ENCODE peak calls at places on chromosomes 4 and X, in five cellular contexts. A is hypothalamus; S is tibial artery; H is OCI-LY7; Y is activated naive CD4-positive, alpha-beta T cell treated with anti-CD3 and anti-CD28 coated beads, Interleukin-2, amount 50 U/mL, for 16 hours. L is an unnamed sample.

GRCh38 chrX:13808865-13809264 is 8.0 kb downstream of the GPM6B start:
- DNase-seq in Y (no peak), A (no peak), S (no peak), H (no peak), L (no peak)

GRCh38 chrX:16458208-16458607 is 191.8 kb upstream of the S100G start:
- DNase-seq in Y (no peak), H (no peak), A (no peak), S (no peak), L (no peak)

GRCh38 chrX:84907324-84907946 is 96.2 kb upstream of the APOOL start:
- DNase-seq in A (no peak), Y (no peak), H (peak), S (no peak), L (no peak)

GRCh38 chr4:95087657-95088455 is 330.1 kb downstream of the BMPR1B start:
- DNase-seq in A (no peak), H (no peak), Y (no peak), S (no peak), L (no peak)

GRCh38 chr4:24824720-24825119 is 29.3 kb downstream of the SOD3 start:
- DNase-seq in Y (no peak), H (no peak), S (no peak), A (no peak), L (no peak)

GRCh38 chr4:153514001-153514526 is 47.9 kb downstream of the TMEM131L start:
- DNase-seq in A (no peak), Y (no peak), S (no peak), H (no peak), L (no peak)

GRCh38 chrX:23959781-23960180 is 52.0 kb downstream of the CXorf58 start:
- DNase-seq in H (no peak), A (no peak), S (no peak), Y (no peak), L (no peak)

GRCh38 chrX:19674041-19674769 is 158.9 kb upstream of the MAP3K15 start:
- DNase-seq in S (no peak), H (no peak), Y (no peak), A (no peak), L (no peak)

GRCh38 chr4:129323630-129324029 is 227.7 kb downstream of the C4orf33 start:
- DNase-seq in H (no peak), A (no peak), S (no peak), Y (no peak), L (no peak)

GRCh38 chrX:125678258-125678657 is 358.6 kb downstream of the TEX13C start:
- DNase-seq in S (no peak), A (no peak), Y (no peak), H (no peak), L (no peak)

GRCh38 chr4:14653338-14653737 is 348.9 kb upstream of the CPEB2 start:
- DNase-seq in Y (no peak), H (no peak), A (no peak), S (no peak), L (no peak)

GRCh38 chr4:175758595-175758994 is 53.5 kb downstream of the GPM6A start:
- DNase-seq in H (no peak), A (no peak), S (no peak), Y (no peak), L (no peak)

GRCh38 chr4:123423819-123424218 is 27.2 kb downstream of the SPRY1 start:
- DNase-seq in H (no peak), Y (no peak), S (no peak), A (no peak), L (no peak)

GRCh38 chr4:172997851-172998250 is 170.8 kb upstream of the GALNT7 start:
- DNase-seq in S (no peak), A (no peak), Y (no peak), H (no peak), L (no peak)

GRCh38 chrX:70527053-70527452 is 82.4 kb downstream of the DLG3 start:
- DNase-seq in Y (no peak), S (no peak), H (no peak), A (no peak), L (no peak)

GRCh38 chr4:26263165-26263564 is 57.6 kb upstream of the RBPJ start:
- DNase-seq in H (peak), S (no peak), Y (no peak), A (no peak), L (no peak)

GRCh38 chr4:38154681-38155588 is 194.7 kb downstream of the PTTG2 start:
- DNase-seq in Y (peak), H (peak), S (no peak), A (no peak), L (no peak)

GRCh38 chr4:154807042-154807630 is 26.1 kb downstream of the RBM46 start:
- DNase-seq in S (no peak), Y (no peak), H (peak), A (no peak), L (no peak)

GRCh38 chrX:16606142-16606720 is 43.7 kb upstream of the S100G start:
- DNase-seq in A (no peak), H (no peak), S (no peak), Y (no peak), L (no peak)

GRCh38 chr4:1856920-1857699 is 1.2 kb upstream of the LETM1 start:
- DNase-seq in A (peak), S (no peak), H (no peak), Y (no peak), L (peak)

GRCh38 chr4:67204441-67204840 is 340.9 kb downstream of the CENPC start:
- DNase-seq in S (no peak), A (no peak), H (no peak), Y (no peak), L (no peak)

GRCh38 chrX:12844319-12844718 is 22.6 kb upstream of the TLR7 start:
- DNase-seq in S (no peak), A (no peak), Y (no peak), H (no peak), L (no peak)

GRCh38 chr4:185771696-185772390 is 40.2 kb downstream of the SORBS2 start:
- DNase-seq in H (no peak), S (no peak), A (no peak), Y (no peak), L (no peak)

GRCh38 chr4:68021185-68021584 is 57.9 kb upstream of the TMPRSS11A start:
- DNase-seq in S (no peak), H (no peak), Y (no peak), A (no peak), L (no peak)

GRCh38 chr4:48660347-48660746 is 119.7 kb downstream of the FRYL start:
- DNase-seq in H (no peak), A (no peak), Y (no peak), S (no peak), L (no peak)

GRCh38 chr4:100118213-100118612 is 72.1 kb downstream of the DDIT4L start:
- DNase-seq in Y (no peak), S (no peak), A (no peak), H (no peak), L (no peak)

GRCh38 chr4:169975837-169976796 is 50.1 kb downstream of the MFAP3L start:
- DNase-seq in A (no peak), S (no peak), H (no peak), Y (no peak), L (no peak)

GRCh38 chr4:7771056-7771455 is 168.6 kb downstream of the AFAP1 start:
- DNase-seq in A (no peak), Y (peak), S (peak), H (no peak), L (peak)

GRCh38 chrX:17591741-17592110 is 145.6 kb upstream of the SCML1 start:
- DNase-seq in A (no peak), S (no peak), H (no peak), Y (no peak), L (no peak)

GRCh38 chr4:15118281-15118680 is 116.0 kb downstream of the CPEB2 start:
- DNase-seq in A (no peak), H (no peak), Y (no peak), S (no peak), L (no peak)

GRCh38 chr4:87781569-87781968 is 17.8 kb upstream of the IBSP start:
- DNase-seq in Y (no peak), A (no peak), H (no peak), S (no peak), L (no peak)

GRCh38 chrX:39922926-39923325 is 174.8 kb downstream of the BCOR start:
- DNase-seq in Y (no peak), S (no peak), A (no peak), H (no peak), L (no peak)

GRCh38 chr4:4585012-4585670 is 43.3 kb upstream of the STX18 start:
- DNase-seq in A (no peak), S (no peak), H (no peak), Y (no peak), L (no peak)

GRCh38 chrX:40085086-40085551 is 12.6 kb downstream of the BCOR start:
- DNase-seq in A (no peak), S (no peak), Y (no peak), H (no peak), L (no peak)

GRCh38 chr4:66575024-66575696 is 904.9 kb upstream of the EPHA5 start:
- DNase-seq in H (no peak), Y (no peak), A (no peak), S (no peak), L (no peak)

GRCh38 chrX:13414006-13414647 is 94.3 kb upstream of the ATXN3L start:
- DNase-seq in H (no peak), A (no peak), S (no peak), Y (no peak), L (no peak)

GRCh38 chrX:112211459-112211858 is 128.9 kb upstream of the TRPC5 start:
- DNase-seq in H (no peak), Y (no peak), A (no peak), S (no peak), L (no peak)